ENCODE peak calls at places on chromosomes 2 and 18, in eight cellular contexts. One of them, this sample, is unnamed.

GRCh38 chr2:66574701-66575624 is 140.0 kb downstream of the MEIS1 start:
- DNase-seq in HS-5: peak
- DNase-seq in NCI-H1417: peak
- DNase-seq in activated T-helper 1 cell treated with anti-CD3 and anti-CD28 coated beads, Interleukin-2, amount 50 U/mL, for 16 hours: no peak
- DNase-seq in tibial artery: no peak
- DNase-seq in natural killer cell: no peak
- DNase-seq in neural crest cell: peak
- DNase-seq in NCI-H2081: peak
- DNase-seq in this sample: peak

GRCh38 chr2:16718551-16719404 is 53.1 kb upstream of the CYRIA start:
- DNase-seq in tibial artery: no peak
- DNase-seq in NCI-H2081: no peak
- DNase-seq in HS-5: no peak
- DNase-seq in NCI-H1417: no peak
- DNase-seq in neural crest cell: no peak
- DNase-seq in activated T-helper 1 cell treated with anti-CD3 and anti-CD28 coated beads, Interleukin-2, amount 50 U/mL, for 16 hours: no peak
- DNase-seq in natural killer cell: no peak
- DNase-seq in this sample: no peak

GRCh38 chr2:201127128-201127521 is 11.2 kb downstream of the CFLAR start:
- DNase-seq in NCI-H2081: no peak
- DNase-seq in NCI-H1417: no peak
- DNase-seq in neural crest cell: no peak
- DNase-seq in HS-5: no peak
- DNase-seq in tibial artery: no peak
- DNase-seq in activated T-helper 1 cell treated with anti-CD3 and anti-CD28 coated beads, Interleukin-2, amount 50 U/mL, for 16 hours: no peak
- DNase-seq in natural killer cell: no peak
- DNase-seq in this sample: no peak

GRCh38 chr18:13406049-13406615 is 187.6 kb downstream of the LDLRAD4 start:
- DNase-seq in HS-5: no peak
- DNase-seq in neural crest cell: no peak
- DNase-seq in activated T-helper 1 cell treated with anti-CD3 and anti-CD28 coated beads, Interleukin-2, amount 50 U/mL, for 16 hours: no peak
- DNase-seq in NCI-H1417: no peak
- DNase-seq in natural killer cell: no peak
- DNase-seq in NCI-H2081: no peak
- DNase-seq in tibial artery: no peak
- DNase-seq in this sample: no peak

GRCh38 chr18:74631242-74632087 is 33.8 kb downstream of the ZNF407 start:
- DNase-seq in neural crest cell: no peak
- DNase-seq in NCI-H2081: no peak
- DNase-seq in tibial artery: no peak
- DNase-seq in natural killer cell: no peak
- DNase-seq in NCI-H1417: no peak
- DNase-seq in HS-5: no peak
- DNase-seq in activated T-helper 1 cell treated with anti-CD3 and anti-CD28 coated beads, Interleukin-2, amount 50 U/mL, for 16 hours: no peak
- DNase-seq in this sample: no peak

GRCh38 chr2:38156262-38156835 is 80.4 kb upstream of the CYP1B1 start:
- DNase-seq in NCI-H1417: no peak
- DNase-seq in neural crest cell: no peak
- DNase-seq in NCI-H2081: no peak
- DNase-seq in activated T-helper 1 cell treated with anti-CD3 and anti-CD28 coated beads, Interleukin-2, amount 50 U/mL, for 16 hours: no peak
- DNase-seq in natural killer cell: no peak
- DNase-seq in tibial artery: no peak
- DNase-seq in HS-5: no peak
- DNase-seq in this sample: no peak

GRCh38 chr2:132969371-132969985 is 299.5 kb upstream of the LYPD1 start:
- DNase-seq in neural crest cell: no peak
- DNase-seq in NCI-H2081: no peak
- DNase-seq in HS-5: no peak
- DNase-seq in NCI-H1417: no peak
- DNase-seq in tibial artery: no peak
- DNase-seq in activated T-helper 1 cell treated with anti-CD3 and anti-CD28 coated beads, Interleukin-2, amount 50 U/mL, for 16 hours: no peak
- DNase-seq in natural killer cell: no peak
- DNase-seq in this sample: no peak

GRCh38 chr2:13240061-13240460 is 523.3 kb downstream of the TRIB2 start:
- DNase-seq in neural crest cell: no peak
- DNase-seq in tibial artery: no peak
- DNase-seq in activated T-helper 1 cell treated with anti-CD3 and anti-CD28 coated beads, Interleukin-2, amount 50 U/mL, for 16 hours: no peak
- DNase-seq in HS-5: no peak
- DNase-seq in natural killer cell: no peak
- DNase-seq in NCI-H1417: no peak
- DNase-seq in NCI-H2081: no peak
- DNase-seq in this sample: no peak

GRCh38 chr18:36015629-36016028 is 43.1 kb downstream of the RMP24 start:
- DNase-seq in HS-5: no peak
- DNase-seq in NCI-H1417: no peak
- DNase-seq in NCI-H2081: no peak
- DNase-seq in natural killer cell: no peak
- DNase-seq in activated T-helper 1 cell treated with anti-CD3 and anti-CD28 coated beads, Interleukin-2, amount 50 U/mL, for 16 hours: no peak
- DNase-seq in neural crest cell: no peak
- DNase-seq in tibial artery: no peak
- DNase-seq in this sample: no peak

GRCh38 chr18:12861637-12862036 is 22.4 kb downstream of the PTPN2 start:
- DNase-seq in tibial artery: no peak
- DNase-seq in HS-5: no peak
- DNase-seq in neural crest cell: no peak
- DNase-seq in NCI-H1417: peak
- DNase-seq in natural killer cell: no peak
- DNase-seq in activated T-helper 1 cell treated with anti-CD3 and anti-CD28 coated beads, Interleukin-2, amount 50 U/mL, for 16 hours: no peak
- DNase-seq in NCI-H2081: no peak
- DNase-seq in this sample: no peak

This sample was measured in pons.